ENCODE peak calls at places on chromosomes 7 and 10, in four cellular contexts. T, O, G and Y are unnamed samples.

GRCh38 chr10:74863508-74863907 is 37.1 kb downstream of the KAT6B start:
- DNase-seq in T (no peak), O (no peak), G (no peak), Y (no peak)

GRCh38 chr7:99372275-99373085 is 2.0 kb upstream of the ARPC1B start:
- DNase-seq in T (peak), O (no peak), G (no peak), Y (no peak)

GRCh38 chr10:95841711-95842498 is 65.9 kb upstream of the CC2D2B start:
- DNase-seq in T (peak), O (peak), G (no peak), Y (peak)

GRCh38 chr10:86600296-86600695 is 54.1 kb upstream of the OPN4 start:
- DNase-seq in T (no peak), O (no peak), G (no peak), Y (no peak)

GRCh38 chr10:113073549-113074189 is 123.6 kb downstream of the TCF7L2 start:
- DNase-seq in T (peak), O (peak), G (peak), Y (no peak)

GRCh38 chr7:32890553-32891045 is 961 bp downstream of the KBTBD2 start:
- DNase-seq in T (peak), O (no peak), G (no peak), Y (no peak)

GRCh38 chr10:99905971-99906370 is 103.8 kb downstream of the DNMBP start:
- DNase-seq in T (no peak), O (no peak), G (no peak), Y (no peak)

GRCh38 chr7:139112316-139112715 is 2.8 kb upstream of the ZC3HAV1 start:
- DNase-seq in T (no peak), O (no peak), G (no peak), Y (no peak)

GRCh38 chr7:143426479-143427142 is 16.6 kb upstream of the TAS2R60 start:
- DNase-seq in T (no peak), O (no peak), G (no peak), Y (no peak)

GRCh38 chr7:136030330-136030729 is 53.2 kb upstream of the MTPN start:
- DNase-seq in T (no peak), O (no peak), G (no peak), Y (no peak)

GRCh38 chr7:75937958-75938786 is 23.2 kb downstream of the POR start:
- DNase-seq in T (peak), O (no peak), G (no peak), Y (no peak)

GRCh38 chr7:138237995-138238394 is 161.7 kb downstream of the AKR1D1 start:
- DNase-seq in T (no peak), O (no peak), G (no peak), Y (no peak)

DNA sequence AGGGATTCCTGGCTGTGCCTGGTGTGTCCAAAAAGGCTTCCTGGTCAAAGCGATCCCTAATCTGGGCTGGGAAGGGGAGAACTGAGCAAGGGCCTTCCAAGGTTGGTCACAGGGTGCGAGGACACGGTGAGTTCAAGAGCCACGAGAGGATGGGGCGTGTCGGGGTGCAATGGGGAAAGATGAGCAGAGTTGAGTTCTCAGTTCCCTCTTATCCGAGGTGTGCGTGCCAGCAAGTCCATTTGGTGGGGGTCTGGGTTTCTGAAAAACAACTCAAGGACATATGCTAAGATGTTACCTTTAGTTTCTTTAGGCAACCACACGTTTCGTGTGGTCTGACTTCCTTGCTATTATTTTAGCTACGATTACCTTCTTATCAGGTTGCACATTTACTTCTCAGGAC is 1.3 kb downstream of the ZNF775 start:
- DNase-seq in T (no peak), O (no peak), G (no peak), Y (no peak)
- H2AK5ac ChIP-seq in T (peak), O (no peak), G (no peak), Y (no peak)

DNA sequence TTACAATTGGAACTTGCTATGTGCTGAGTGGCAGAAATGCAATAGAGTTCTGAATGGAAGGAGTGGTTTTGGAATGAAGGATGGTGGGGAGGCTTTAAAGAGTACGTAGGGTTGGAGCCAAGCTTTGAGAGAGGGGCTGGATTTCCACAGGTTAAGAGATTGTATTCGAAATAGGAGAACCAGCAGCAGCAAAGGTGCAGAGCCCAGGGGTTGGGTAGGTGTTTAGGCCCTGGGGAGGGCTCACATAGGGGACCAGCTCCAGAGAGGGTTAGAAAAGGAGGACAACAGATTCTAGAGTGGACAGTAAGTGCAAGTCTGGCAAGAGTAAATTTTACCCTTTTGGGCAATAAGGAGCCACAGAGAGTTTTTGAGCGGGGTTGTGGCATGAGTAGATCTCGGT is 297.2 kb downstream of the RPS24 start:
- DNase-seq in T (no peak), O (no peak), G (no peak), Y (no peak)
- H4K8ac ChIP-seq in T (no peak), O (no peak), G (no peak), Y (no peak)

GRCh38 chr10:61065010-61065409 is 121.0 kb upstream of the RHOBTB1 start:
- DNase-seq in T (no peak), O (no peak), G (no peak), Y (no peak)
- H2BK15ac ChIP-seq in T (no peak), O (no peak), G (no peak), Y (no peak)

GRCh38 chr10:98460837-98461499 is 14.2 kb upstream of the HPS1 start:
- DNase-seq in T (peak), O (no peak), G (no peak), Y (no peak)
- H2AK5ac ChIP-seq in T (peak), O (no peak), G (no peak), Y (no peak)

GRCh38 chr7:17659126-17659525 is 281.2 kb downstream of the SNX13 start:
- DNase-seq in T (no peak), O (no peak), G (no peak), Y (no peak)

GRCh38 chr7:17665029-17665428 is 275.3 kb downstream of the SNX13 start:
- DNase-seq in T (no peak), O (no peak), G (no peak), Y (no peak)

GRCh38 chr7:17660116-17660515 is 280.2 kb downstream of the SNX13 start:
- DNase-seq in T (peak), O (no peak), G (no peak), Y (no peak)

GRCh38 chr7:17661982-17662585 is 278.2 kb downstream of the SNX13 start:
- DNase-seq in T (peak), O (no peak), G (no peak), Y (no peak)

GRCh38 chr7:17663056-17663675 is 277.1 kb downstream of the SNX13 start:
- DNase-seq in T (peak), O (no peak), G (no peak), Y (no peak)
- H4K8ac ChIP-seq in T (peak), O (no peak), G (no peak), Y (no peak)

GRCh38 chr10:6145414-6145978 is 56.7 kb downstream of the RBM17 start:
- DNase-seq in T (no peak), O (no peak), G (no peak), Y (no peak)
- H2BK15ac ChIP-seq in T (no peak), O (no peak), G (no peak), Y (peak)